ENCODE peak calls at places on chromosomes 12 and 14, in five cellular contexts. T is AG10803, F is lower lobe of right lung, R is HepG2, N is cardiac muscle cell. W is an unnamed sample.

GRCh38 chr12:132218915-132219314 is 74.7 kb downstream of the NOC4L start:
- DNase-seq in T (no peak), F (no peak), R (peak; percentile 35), N (peak; percentile 42), W (no peak)

GRCh38 chr14:101250948-101251811 is 310.1 kb upstream of the DIO3 start:
- DNase-seq in T (no peak), F (peak; percentile 28), R (no peak), N (no peak), W (no peak)

GRCh38 chr12:13251496-13251895 is 55.0 kb downstream of the EMP1 start:
- DNase-seq in T (no peak), F (no peak), R (no peak), N (no peak), W (no peak)

GRCh38 chr12:39070775-39071174 is 165.4 kb upstream of the CPNE8 start:
- DNase-seq in T (no peak), F (no peak), R (no peak), N (no peak), W (no peak)

GRCh38 chr12:52362118-52362726 is 5.1 kb downstream of the KRT85 start:
- DNase-seq in T (no peak), F (no peak), R (no peak), N (no peak), W (peak; percentile 58)

GRCh38 chr14:89855961-89856360 is 98.6 kb downstream of the EFCAB11 start:
- DNase-seq in T (peak; percentile 86), F (no peak), R (no peak), N (no peak), W (no peak)

GRCh38 chr14:67819563-67820411 is at the start of gene RAD51B:
- DNase-seq in T (peak; percentile 77), F (peak; percentile 89), R (peak; percentile 76), N (peak; percentile 89), W (peak; percentile 97)

GRCh38 chr12:98701166-98701565 is 56.1 kb downstream of the APAF1 start:
- DNase-seq in T (no peak), F (no peak), R (no peak), N (no peak), W (no peak)

GRCh38 chr14:68682166-68683103 is 110.4 kb downstream of the ZFP36L1 start:
- DNase-seq in T (peak; percentile 100), F (no peak), R (peak; percentile 39), N (no peak), W (no peak)

GRCh38 chr14:24334431-24335271 is at the start of gene ADCY4:
- DNase-seq in T (no peak), F (peak; percentile 66), R (no peak), N (peak; percentile 25), W (peak; percentile 91)

GRCh38 chr12:93370947-93371346 is 6.8 kb upstream of the NUDT4 start:
- DNase-seq in T (no peak), F (no peak), R (no peak), N (no peak), W (no peak)

GRCh38 chr14:69713127-69713800 is 53.7 kb upstream of the SRSF5 start:
- DNase-seq in T (no peak), F (no peak), R (no peak), N (peak; percentile 45), W (no peak)

GRCh38 chr14:39138450-39138849 is 24.3 kb downstream of the GEMIN2 start:
- DNase-seq in T (no peak), F (no peak), R (no peak), N (no peak), W (no peak)

GRCh38 chr12:132295101-132295526 is 34.3 kb downstream of the GALNT9 start:
- DNase-seq in T (no peak), F (peak; percentile 23), R (no peak), N (no peak), W (no peak)

GRCh38 chr14:38079886-38080285 is 127.8 kb upstream of the SSTR1 start:
- DNase-seq in T (no peak), F (no peak), R (no peak), N (no peak), W (no peak)

GRCh38 chr12:53932915-53933314 is 5.7 kb upstream of the HOXC13 start:
- DNase-seq in T (no peak), F (no peak), R (no peak), N (no peak), W (no peak)

GRCh38 chr12:40263616-40264409 is 39.0 kb downstream of the LRRK2 start:
- DNase-seq in T (no peak), F (no peak), R (no peak), N (no peak), W (no peak)

GRCh38 chr12:27861428-27862167 is 81.6 kb upstream of the MANSC4 start:
- DNase-seq in T (peak; percentile 40), F (no peak), R (no peak), N (no peak), W (no peak)

GRCh38 chr14:89202413-89202812 is 214.6 kb downstream of the FOXN3 start:
- DNase-seq in T (no peak), F (no peak), R (no peak), N (no peak), W (no peak)

GRCh38 chr14:33548606-33549005 is 402.3 kb downstream of the EGLN3 start:
- DNase-seq in T (no peak), F (no peak), R (no peak), N (no peak), W (no peak)

GRCh38 chr12:25883026-25883928 is 75.2 kb upstream of the RASSF8 start:
- DNase-seq in T (no peak), F (no peak), R (no peak), N (no peak), W (no peak)

GRCh38 chr12:117583677-117584076 is 222.3 kb upstream of the NOS1 start:
- DNase-seq in T (no peak), F (no peak), R (no peak), N (no peak), W (no peak)

GRCh38 chr12:59322473-59322872 is 273.4 kb upstream of the SLC16A7 start:
- DNase-seq in T (no peak), F (no peak), R (no peak), N (no peak), W (no peak)

GRCh38 chr12:1530592-1531159 is 63.7 kb downstream of the FBXL14 start:
- DNase-seq in T (no peak), F (no peak), R (no peak), N (no peak), W (no peak)

GRCh38 chr14:102096569-102097188 is 9.8 kb upstream of the HSP90AA1 start:
- DNase-seq in T (peak; percentile 71), F (peak; percentile 87), R (peak; percentile 63), N (peak; percentile 89), W (peak; percentile 96)

GRCh38 chr14:81023095-81023710 is 67.8 kb downstream of the TSHR start:
- DNase-seq in T (no peak), F (no peak), R (no peak), N (no peak), W (no peak)

GRCh38 chr14:89958966-89959365 is 3.2 kb downstream of the TDP1 start:
- DNase-seq in T (no peak), F (no peak), R (no peak), N (no peak), W (no peak)

GRCh38 chr12:43112101-43112661 is 439.8 kb downstream of the ADAMTS20 start:
- DNase-seq in T (no peak), F (no peak), R (no peak), N (peak; percentile 57), W (no peak)

GRCh38 chr14:101961011-101961721 is 3.2 kb upstream of the DYNC1H1 start:
- DNase-seq in T (peak; percentile 77), F (peak; percentile 82), R (peak; percentile 72), N (peak; percentile 82), W (peak; percentile 94)

GRCh38 chr12:75724913-75725312 is 213.5 kb upstream of the KRR1 start:
- DNase-seq in T (peak; percentile 91), F (no peak), R (peak; percentile 83), N (no peak), W (peak; percentile 43)

GRCh38 chr12:108498136-108498535 is 16.9 kb upstream of the FICD start:
- DNase-seq in T (no peak), F (no peak), R (no peak), N (no peak), W (no peak)

GRCh38 chr12:108491256-108491655 is 23.8 kb upstream of the FICD start:
- DNase-seq in T (no peak), F (no peak), R (no peak), N (no peak), W (no peak)

GRCh38 chr12:108495823-108496579 is 19.1 kb upstream of the FICD start:
- DNase-seq in T (no peak), F (no peak), R (no peak), N (no peak), W (peak; percentile 25)

DNA sequence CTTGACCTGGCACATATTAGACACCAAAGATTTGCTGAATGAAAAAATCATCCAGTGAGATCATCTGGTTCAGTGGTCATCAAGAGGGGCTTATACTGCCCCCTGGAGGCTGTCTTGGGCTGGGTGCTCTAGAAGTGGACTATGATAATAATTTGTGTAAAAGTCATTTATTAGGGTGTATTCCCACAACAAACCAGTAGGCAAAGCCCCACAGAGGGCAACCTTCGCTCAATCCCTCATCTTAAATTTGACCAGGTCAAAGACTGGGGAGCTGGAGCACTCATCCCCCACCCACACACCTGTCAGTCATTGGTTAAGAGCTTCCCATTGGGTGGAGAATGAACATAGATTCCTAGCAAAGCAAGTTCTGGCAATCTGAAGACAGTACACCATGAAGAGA is 20.0 kb upstream of the FICD start:
- DNase-seq in T (no peak), F (no peak), R (peak; percentile 18), N (peak; percentile 15), W (peak; percentile 15)
- TF ChIP-seq CTCF in T (peak; percentile 47), F (peak; percentile 56), R (peak; percentile 33), N (peak; percentile 64), W (no peak)

DNA sequence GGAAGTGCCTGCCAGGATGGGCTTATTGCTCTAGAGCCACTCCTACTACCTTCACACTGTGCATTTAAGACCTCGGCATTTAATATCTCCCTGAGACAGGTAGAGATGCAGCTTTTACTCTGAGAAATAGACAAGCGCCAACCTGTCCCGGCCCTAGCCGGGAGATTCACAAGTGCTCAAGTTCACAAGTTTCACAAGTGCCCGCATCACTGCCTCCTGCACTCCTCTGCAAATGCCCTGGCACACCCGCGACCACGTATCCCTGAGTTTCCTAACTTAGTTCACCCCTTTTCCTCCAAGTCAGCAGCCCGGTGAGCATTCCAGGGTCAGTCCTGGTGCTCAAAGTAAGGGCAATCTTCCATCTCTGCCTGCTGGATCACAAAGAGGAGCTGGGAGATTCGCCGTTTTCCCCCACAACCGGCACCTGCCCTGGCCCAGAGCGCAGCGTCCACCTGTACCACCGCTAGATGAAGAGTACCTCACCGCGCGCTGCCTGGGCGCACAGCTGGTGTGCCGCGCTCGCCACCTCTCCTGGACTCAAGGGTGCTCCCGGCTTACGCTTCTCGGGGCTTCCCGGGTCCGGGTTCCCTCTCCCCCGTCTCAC is 5.0 kb upstream of the SLC38A4 start:
- DNase-seq in T (no peak), F (no peak), R (no peak), N (peak; percentile 23), W (no peak)
- H3K4me3 ChIP-seq in T (peak overlapping the region; percentile 58), F (peak overlapping the region; percentile 44), R (no peak overlapping the region), N (peak overlapping the region; percentile 37), W (peak overlapping the region; percentile 17)

DNA sequence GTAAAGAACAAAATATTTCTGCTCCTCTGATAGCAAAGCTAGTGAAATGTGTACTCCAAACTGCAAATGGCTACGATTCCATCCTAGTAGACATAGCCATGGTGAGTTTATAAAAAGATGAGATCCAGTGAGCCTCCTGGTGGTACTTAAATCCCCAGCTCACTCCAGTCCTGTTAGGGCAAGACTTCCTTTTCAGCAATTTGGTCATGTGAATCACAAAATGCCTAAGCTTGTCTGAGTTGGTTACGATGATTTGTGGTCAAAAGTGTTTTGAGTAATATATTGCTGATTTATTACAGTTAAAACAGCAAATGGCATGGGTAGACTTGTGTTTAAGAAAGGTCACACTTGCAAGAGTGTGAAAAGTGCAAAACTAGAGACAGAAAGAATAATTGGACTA is 102.7 kb upstream of the NAV3 start:
- DNase-seq in T (no peak), F (no peak), R (no peak), N (no peak), W (no peak)
- TF ChIP-seq CTCF in T (no peak), F (no peak), R (no peak), N (no peak), W (no peak)

GRCh38 chr12:57852620-57853509 is 6.3 kb upstream of the CTDSP2 start:
- DNase-seq in T (no peak), F (peak; percentile 67), R (peak; percentile 32), N (peak; percentile 97), W (no peak)
- H3K4me3 ChIP-seq in T (peak overlapping the region; percentile 20), F (peak overlapping the region; percentile 56), R (peak overlapping the region; percentile 38), N (no peak overlapping the region), W (no peak overlapping the region)

W was measured in lower leg skin.